ENCODE peak calls at places on chromosomes 6 and 20, in eight cellular contexts. One of them, this sample, is unnamed.
A peak's percentile ranks its signal among the peaks of the same experiment; 100 is the strongest.

GRCh38 chr20:2528671-2529070 is 7.7 kb upstream of the TMC2 start:
- DNase-seq in neuronal stem cell: no peak
- DNase-seq in spleen: no peak
- DNase-seq in right atrium auricular region: no peak
- DNase-seq in left ventricle myocardium inferior: no peak
- DNase-seq in SJSA1: no peak
- DNase-seq in CD8-positive, alpha-beta T cell: no peak
- DNase-seq in SK-N-SH: no peak
- DNase-seq in this sample: no peak

GRCh38 chr6:109455161-109455501 is 441 bp downstream of the MICAL1 start:
- DNase-seq in neuronal stem cell: no peak
- DNase-seq in spleen: peak; percentile 92
- DNase-seq in right atrium auricular region: no peak
- DNase-seq in left ventricle myocardium inferior: no peak
- DNase-seq in SJSA1: no peak
- DNase-seq in CD8-positive, alpha-beta T cell: peak; percentile 44
- DNase-seq in SK-N-SH: no peak
- DNase-seq in this sample: peak; percentile 84

GRCh38 chr20:6034134-6034969 is 19.5 kb downstream of the LRRN4 start:
- DNase-seq in neuronal stem cell: no peak
- DNase-seq in spleen: no peak
- DNase-seq in right atrium auricular region: no peak
- DNase-seq in left ventricle myocardium inferior: no peak
- DNase-seq in SJSA1: no peak
- DNase-seq in CD8-positive, alpha-beta T cell: no peak
- DNase-seq in SK-N-SH: no peak
- DNase-seq in this sample: no peak

GRCh38 chr6:23243858-23244257 is 674.5 kb downstream of the HDGFL1 start:
- DNase-seq in neuronal stem cell: no peak
- DNase-seq in spleen: no peak
- DNase-seq in right atrium auricular region: no peak
- DNase-seq in left ventricle myocardium inferior: no peak
- DNase-seq in SJSA1: no peak
- DNase-seq in CD8-positive, alpha-beta T cell: no peak
- DNase-seq in SK-N-SH: no peak
- DNase-seq in this sample: no peak

GRCh38 chr6:1615651-1616420 is 6.1 kb downstream of the FOXC1 start:
- DNase-seq in neuronal stem cell: no peak
- DNase-seq in spleen: no peak
- DNase-seq in right atrium auricular region: no peak
- DNase-seq in left ventricle myocardium inferior: no peak
- DNase-seq in SJSA1: no peak
- DNase-seq in CD8-positive, alpha-beta T cell: no peak
- DNase-seq in SK-N-SH: no peak
- DNase-seq in this sample: peak; percentile 31

GRCh38 chr20:62900692-62901584 is 25.4 kb downstream of the DIDO1 start:
- DNase-seq in neuronal stem cell: no peak
- DNase-seq in spleen: no peak
- DNase-seq in right atrium auricular region: no peak
- DNase-seq in left ventricle myocardium inferior: no peak
- DNase-seq in SJSA1: no peak
- DNase-seq in CD8-positive, alpha-beta T cell: no peak
- DNase-seq in SK-N-SH: no peak
- DNase-seq in this sample: no peak

GRCh38 chr6:106746660-106747059 is 117.3 kb downstream of the QRSL1 start:
- DNase-seq in neuronal stem cell: no peak
- DNase-seq in spleen: no peak
- DNase-seq in right atrium auricular region: no peak
- DNase-seq in left ventricle myocardium inferior: no peak
- DNase-seq in SJSA1: peak; percentile 50
- DNase-seq in CD8-positive, alpha-beta T cell: no peak
- DNase-seq in SK-N-SH: no peak
- DNase-seq in this sample: no peak

GRCh38 chr20:44644384-44645131 is 6.9 kb downstream of the ADA start:
- DNase-seq in neuronal stem cell: no peak
- DNase-seq in spleen: no peak
- DNase-seq in right atrium auricular region: no peak
- DNase-seq in left ventricle myocardium inferior: no peak
- DNase-seq in SJSA1: no peak
- DNase-seq in CD8-positive, alpha-beta T cell: peak; percentile 47
- DNase-seq in SK-N-SH: no peak
- DNase-seq in this sample: peak; percentile 52

GRCh38 chr20:33808388-33808787 is 2.8 kb upstream of the CHMP4B start:
- DNase-seq in neuronal stem cell: no peak
- DNase-seq in spleen: no peak
- DNase-seq in right atrium auricular region: no peak
- DNase-seq in left ventricle myocardium inferior: no peak
- DNase-seq in SJSA1: no peak
- DNase-seq in CD8-positive, alpha-beta T cell: no peak
- DNase-seq in SK-N-SH: no peak
- DNase-seq in this sample: no peak

GRCh38 chr6:32684246-32684645 is 17.8 kb upstream of the HLA-DQB1 start:
- DNase-seq in neuronal stem cell: no peak
- DNase-seq in spleen: no peak
- DNase-seq in right atrium auricular region: no peak
- DNase-seq in left ventricle myocardium inferior: no peak
- DNase-seq in SJSA1: no peak
- DNase-seq in CD8-positive, alpha-beta T cell: no peak
- DNase-seq in SK-N-SH: no peak
- DNase-seq in this sample: no peak

GRCh38 chr20:59295531-59295930 is 4.9 kb upstream of the EDN3 start:
- DNase-seq in neuronal stem cell: no peak
- DNase-seq in spleen: no peak
- DNase-seq in right atrium auricular region: no peak
- DNase-seq in left ventricle myocardium inferior: no peak
- DNase-seq in SJSA1: no peak
- DNase-seq in CD8-positive, alpha-beta T cell: no peak
- DNase-seq in SK-N-SH: no peak
- DNase-seq in this sample: no peak

GRCh38 chr20:19122395-19122794 is 90.0 kb upstream of the SLC24A3 start:
- DNase-seq in neuronal stem cell: no peak
- DNase-seq in spleen: no peak
- DNase-seq in right atrium auricular region: no peak
- DNase-seq in left ventricle myocardium inferior: no peak
- DNase-seq in SJSA1: no peak
- DNase-seq in CD8-positive, alpha-beta T cell: no peak
- DNase-seq in SK-N-SH: no peak
- DNase-seq in this sample: no peak

GRCh38 chr6:30836431-30836866 is 47.9 kb upstream of the DDR1 start:
- DNase-seq in neuronal stem cell: no peak
- DNase-seq in spleen: no peak
- DNase-seq in right atrium auricular region: peak; percentile 74
- DNase-seq in left ventricle myocardium inferior: peak; percentile 24
- DNase-seq in SJSA1: no peak
- DNase-seq in CD8-positive, alpha-beta T cell: no peak
- DNase-seq in SK-N-SH: no peak
- DNase-seq in this sample: no peak
- H3K36me3 ChIP-seq in neuronal stem cell: no peaks in the 10 kb centered on the region
- H3K36me3 ChIP-seq in spleen: no peaks in the 10 kb centered on the region
- H3K36me3 ChIP-seq in right atrium auricular region: no peaks in the 10 kb centered on the region
- H3K36me3 ChIP-seq in left ventricle myocardium inferior: no peaks in the 10 kb centered on the region
- H3K36me3 ChIP-seq in SJSA1: no peaks in the 10 kb centered on the region
- H3K36me3 ChIP-seq in CD8-positive, alpha-beta T cell: no peaks in the 10 kb centered on the region
- H3K36me3 ChIP-seq in SK-N-SH: no peaks in the 10 kb centered on the region
- H3K36me3 ChIP-seq in this sample: no peaks in the 10 kb centered on the region

DNA sequence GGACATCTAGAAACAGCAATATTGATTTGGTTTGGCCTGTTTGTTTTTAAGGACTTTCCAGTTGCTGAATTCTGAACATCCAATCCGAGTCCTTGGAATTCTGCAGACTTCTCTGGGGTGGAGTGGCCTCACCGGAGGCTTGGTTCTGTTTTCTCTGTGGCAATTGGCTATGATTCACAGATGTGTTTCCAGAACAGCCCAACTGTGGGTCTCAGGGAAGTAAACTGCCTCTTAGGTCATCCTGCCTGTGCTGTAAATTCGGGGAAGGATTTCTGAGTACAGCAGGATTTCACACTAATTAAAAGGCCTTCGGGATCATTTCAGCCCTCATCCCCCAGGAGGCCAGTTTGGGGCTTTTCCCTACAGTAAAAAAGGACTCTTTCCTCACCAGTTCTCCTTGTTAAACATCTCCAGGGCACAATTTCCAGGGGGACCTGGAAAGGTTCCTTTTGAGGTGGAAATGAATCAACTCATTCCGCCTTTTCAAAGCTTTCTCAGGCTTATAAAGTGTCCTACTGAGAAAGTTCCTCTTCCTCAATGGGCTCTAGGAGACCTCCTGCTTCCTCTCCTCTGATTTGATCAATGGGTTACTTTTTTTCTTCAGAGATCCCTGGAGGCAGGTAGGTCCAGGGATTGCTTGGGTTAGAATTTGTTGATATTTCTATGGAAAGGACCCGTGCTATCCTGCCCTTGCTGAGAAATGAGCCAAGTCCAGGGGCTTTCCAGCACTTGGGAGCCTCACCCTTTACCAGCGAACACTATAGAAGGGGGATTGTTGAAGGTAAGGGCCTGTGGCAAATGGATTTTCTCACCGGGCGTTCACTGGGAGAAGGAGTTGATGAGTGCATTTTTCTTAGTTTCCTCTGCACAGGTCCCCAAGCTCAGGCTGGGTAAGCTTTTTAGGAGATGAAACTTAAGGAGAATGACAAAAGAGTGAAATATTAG is 114.6 kb downstream of the CLIC5 start:
- DNase-seq in neuronal stem cell: no peak
- DNase-seq in spleen: no peak
- DNase-seq in right atrium auricular region: no peak
- DNase-seq in left ventricle myocardium inferior: no peak
- DNase-seq in SJSA1: no peak
- DNase-seq in CD8-positive, alpha-beta T cell: no peak
- DNase-seq in SK-N-SH: no peak
- DNase-seq in this sample: no peak
- H3K4me1 ChIP-seq in neuronal stem cell: peaks cover 11% of the 10 kb centered on the region
- H3K4me1 ChIP-seq in spleen: no peaks in the 10 kb centered on the region
- H3K4me1 ChIP-seq in right atrium auricular region: no peaks in the 10 kb centered on the region
- H3K4me1 ChIP-seq in left ventricle myocardium inferior: peaks cover 59% of the 10 kb centered on the region
- H3K4me1 ChIP-seq in SJSA1: peaks cover 16% of the 10 kb centered on the region
- H3K4me1 ChIP-seq in CD8-positive, alpha-beta T cell: no peaks in the 10 kb centered on the region
- H3K4me1 ChIP-seq in SK-N-SH: no peaks in the 10 kb centered on the region
- H3K4me1 ChIP-seq in this sample: no peaks in the 10 kb centered on the region

GRCh38 chr20:31757254-31757653 is 18.2 kb downstream of the TPX2 start:
- DNase-seq in neuronal stem cell: no peak
- DNase-seq in spleen: no peak
- DNase-seq in right atrium auricular region: no peak
- DNase-seq in left ventricle myocardium inferior: no peak
- DNase-seq in SJSA1: no peak
- DNase-seq in CD8-positive, alpha-beta T cell: no peak
- DNase-seq in SK-N-SH: no peak
- DNase-seq in this sample: no peak

GRCh38 chr20:31760457-31761240 is 21.6 kb downstream of the TPX2 start:
- DNase-seq in neuronal stem cell: no peak
- DNase-seq in spleen: no peak
- DNase-seq in right atrium auricular region: no peak
- DNase-seq in left ventricle myocardium inferior: no peak
- DNase-seq in SJSA1: no peak
- DNase-seq in CD8-positive, alpha-beta T cell: no peak
- DNase-seq in SK-N-SH: no peak
- DNase-seq in this sample: no peak

GRCh38 chr20:31758991-31759390 is 19.9 kb downstream of the TPX2 start:
- DNase-seq in neuronal stem cell: no peak
- DNase-seq in spleen: no peak
- DNase-seq in right atrium auricular region: no peak
- DNase-seq in left ventricle myocardium inferior: no peak
- DNase-seq in SJSA1: no peak
- DNase-seq in CD8-positive, alpha-beta T cell: no peak
- DNase-seq in SK-N-SH: no peak
- DNase-seq in this sample: no peak

DNA sequence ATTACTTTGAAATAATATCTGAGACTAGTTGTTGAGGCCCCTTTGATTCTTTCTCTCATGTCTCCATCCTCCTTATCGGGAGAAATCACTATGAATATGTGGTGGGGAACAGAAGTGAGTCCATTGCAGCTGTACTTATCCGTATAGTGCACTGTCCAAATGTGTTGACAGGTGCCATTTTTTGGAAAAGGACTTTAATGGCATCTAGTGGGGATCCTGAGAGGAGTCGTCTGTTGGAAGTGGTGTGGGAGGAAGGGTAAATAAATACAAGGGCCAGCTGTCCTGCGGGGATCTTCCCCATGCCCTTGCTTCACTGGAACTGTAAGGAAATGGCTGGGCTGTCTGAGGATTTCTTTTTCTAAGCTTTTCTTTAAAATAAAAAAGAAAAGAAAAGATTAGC is 19.4 kb downstream of the TPX2 start:
- DNase-seq in neuronal stem cell: no peak
- DNase-seq in spleen: no peak
- DNase-seq in right atrium auricular region: no peak
- DNase-seq in left ventricle myocardium inferior: no peak
- DNase-seq in SJSA1: no peak
- DNase-seq in CD8-positive, alpha-beta T cell: no peak
- DNase-seq in SK-N-SH: no peak
- DNase-seq in this sample: no peak
- H3K36me3 ChIP-seq in neuronal stem cell: peaks cover 94% of the 10 kb centered on the region
- H3K36me3 ChIP-seq in spleen: no peaks in the 10 kb centered on the region
- H3K36me3 ChIP-seq in right atrium auricular region: no peaks in the 10 kb centered on the region
- H3K36me3 ChIP-seq in left ventricle myocardium inferior: no peaks in the 10 kb centered on the region
- H3K36me3 ChIP-seq in SJSA1: peaks cover 94% of the 10 kb centered on the region
- H3K36me3 ChIP-seq in CD8-positive, alpha-beta T cell: no peaks in the 10 kb centered on the region
- H3K36me3 ChIP-seq in SK-N-SH: peaks cover 20% of the 10 kb centered on the region
- H3K36me3 ChIP-seq in this sample: no peaks in the 10 kb centered on the region

DNA sequence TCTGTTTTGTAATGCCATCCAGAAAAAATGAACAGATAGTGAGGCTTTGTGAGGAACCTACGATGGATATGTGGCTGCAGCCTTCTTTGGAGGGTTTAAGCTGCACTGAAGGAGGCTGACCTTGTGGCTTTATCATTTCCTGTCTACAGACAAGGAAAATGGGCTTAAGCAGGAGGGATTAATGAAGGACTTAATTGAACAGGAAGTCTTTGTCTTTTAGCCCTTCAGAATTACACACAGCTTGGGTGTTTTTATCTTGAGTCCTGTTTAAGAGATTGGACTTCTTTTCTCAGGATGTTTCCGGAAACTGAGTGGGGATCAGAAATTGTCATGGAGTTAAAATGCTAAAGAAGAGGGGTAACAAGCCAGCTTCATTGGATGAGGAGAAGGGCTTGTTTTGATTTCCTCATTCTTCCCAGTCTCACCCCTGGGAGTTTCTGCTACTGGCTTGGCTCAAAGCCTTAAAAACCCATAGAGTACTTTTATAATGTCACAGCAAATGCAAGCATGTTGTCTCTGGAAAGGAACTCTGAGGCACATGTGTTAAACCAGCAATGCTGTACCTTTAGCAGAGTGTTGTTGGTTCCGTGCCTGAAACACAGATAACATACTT is 193.6 kb downstream of the JARID2 start:
- DNase-seq in neuronal stem cell: peak; percentile 18
- DNase-seq in spleen: no peak
- DNase-seq in right atrium auricular region: no peak
- DNase-seq in left ventricle myocardium inferior: no peak
- DNase-seq in SJSA1: no peak
- DNase-seq in CD8-positive, alpha-beta T cell: no peak
- DNase-seq in SK-N-SH: no peak
- DNase-seq in this sample: no peak
- H3K4me1 ChIP-seq in neuronal stem cell: peaks cover 35% of the 10 kb centered on the region
- H3K4me1 ChIP-seq in spleen: peaks cover 90% of the 10 kb centered on the region
- H3K4me1 ChIP-seq in right atrium auricular region: no peaks in the 10 kb centered on the region
- H3K4me1 ChIP-seq in left ventricle myocardium inferior: peaks cover 77% of the 10 kb centered on the region
- H3K4me1 ChIP-seq in SJSA1: peaks cover 20% of the 10 kb centered on the region
- H3K4me1 ChIP-seq in CD8-positive, alpha-beta T cell: peaks cover 38% of the 10 kb centered on the region
- H3K4me1 ChIP-seq in SK-N-SH: peaks cover 46% of the 10 kb centered on the region
- H3K4me1 ChIP-seq in this sample: no peaks in the 10 kb centered on the region

GRCh38 chr6:152261179-152261578 is 376.0 kb downstream of the SYNE1 start:
- DNase-seq in neuronal stem cell: no peak
- DNase-seq in spleen: no peak
- DNase-seq in right atrium auricular region: no peak
- DNase-seq in left ventricle myocardium inferior: peak; percentile 35
- DNase-seq in SJSA1: no peak
- DNase-seq in CD8-positive, alpha-beta T cell: no peak
- DNase-seq in SK-N-SH: no peak
- DNase-seq in this sample: no peak
- H3K36me3 ChIP-seq in neuronal stem cell: no peaks in the 10 kb centered on the region
- H3K36me3 ChIP-seq in spleen: peaks cover 100% of the 10 kb centered on the region
- H3K36me3 ChIP-seq in right atrium auricular region: peaks cover 70% of the 10 kb centered on the region
- H3K36me3 ChIP-seq in left ventricle myocardium inferior: peaks cover 83% of the 10 kb centered on the region
- H3K36me3 ChIP-seq in SJSA1: peaks cover 21% of the 10 kb centered on the region
- H3K36me3 ChIP-seq in CD8-positive, alpha-beta T cell: peaks cover 26% of the 10 kb centered on the region
- H3K36me3 ChIP-seq in SK-N-SH: peaks cover 65% of the 10 kb centered on the region
- H3K36me3 ChIP-seq in this sample: peaks cover 25% of the 10 kb centered on the region